ENCODE peak calls at places on chromosomes 3 and 15, in six cellular contexts. E, S, N, H, L and P are unnamed samples.

GRCh38 chr15:79172801-79173460 is 82.4 kb upstream of the RASGRF1 start:
- DNase-seq in E (no peak), S (no peak), N (no peak), H (no peak), L (no peak), P (no peak)

GRCh38 chr3:126269360-126269759 is 87.8 kb downstream of the KLF15 start:
- DNase-seq in E (no peak), S (no peak), N (no peak), H (no peak), L (no peak), P (no peak)

GRCh38 chr3:16066975-16067374 is 107.5 kb upstream of the GALNT15 start:
- DNase-seq in E (no peak), S (no peak), N (peak; percentile 98), H (no peak), L (no peak), P (peak; percentile 59)

GRCh38 chr3:44554626-44555592 is at the start of gene ZKSCAN7:
- DNase-seq in E (peak; percentile 78), S (peak; percentile 46), N (peak; percentile 58), H (peak; percentile 27), L (peak; percentile 90), P (peak; percentile 55)

GRCh38 chr3:142501004-142501926 is 53.4 kb upstream of the XRN1 start:
- DNase-seq in E (no peak), S (no peak), N (peak; percentile 85), H (no peak), L (no peak), P (peak; percentile 73)

GRCh38 chr3:115418583-115418982 is 204.7 kb upstream of the GAP43 start:
- DNase-seq in E (no peak), S (peak; percentile 16), N (no peak), H (no peak), L (no peak), P (no peak)

GRCh38 chr15:60695713-60696522 is 217.0 kb upstream of the ICE2 start:
- DNase-seq in E (no peak), S (no peak), N (peak; percentile 10), H (no peak), L (no peak), P (peak; percentile 25)

GRCh38 chr3:197183582-197183981 is 114.8 kb downstream of the DLG1 start:
- DNase-seq in E (peak; percentile 57), S (no peak), N (no peak), H (no peak), L (no peak), P (no peak)

GRCh38 chr15:73965094-73965729 is 26.9 kb downstream of the STOML1 start:
- DNase-seq in E (no peak), S (no peak), N (no peak), H (peak; percentile 39), L (no peak), P (no peak)

GRCh38 chr15:33101036-33101435 is 93.5 kb downstream of the FMN1 start:
- DNase-seq in E (no peak), S (no peak), N (peak; percentile 49), H (no peak), L (no peak), P (no peak)

GRCh38 chr3:149016669-149017541 is 25.6 kb downstream of the GYG1 start:
- DNase-seq in E (no peak), S (no peak), N (peak; percentile 94), H (no peak), L (no peak), P (peak; percentile 92)

GRCh38 chr3:26132942-26133341 is 343.1 kb downstream of the OXSM start:
- DNase-seq in E (no peak), S (no peak), N (no peak), H (no peak), L (no peak), P (no peak)

GRCh38 chr15:57591237-57591821 is 375 bp upstream of the MYZAP start:
- DNase-seq in E (no peak), S (no peak), N (no peak), H (no peak), L (no peak), P (no peak)

GRCh38 chr15:57591822-57592367 is at the start of gene MYZAP:
- DNase-seq in E (no peak), S (peak; percentile 8), N (no peak), H (no peak), L (peak; percentile 86), P (no peak)

GRCh38 chr15:57594479-57594878 is 2.8 kb downstream of the MYZAP start:
- DNase-seq in E (no peak), S (no peak), N (no peak), H (no peak), L (no peak), P (no peak)

GRCh38 chr15:57592426-57592825 is 722 bp downstream of the MYZAP start:
- DNase-seq in E (no peak), S (no peak), N (no peak), H (no peak), L (no peak), P (no peak)

GRCh38 chr15:57592836-57593420 is 1.2 kb downstream of the MYZAP start:
- DNase-seq in E (no peak), S (no peak), N (no peak), H (no peak), L (no peak), P (no peak)
- H3K4me3 ChIP-seq in E (peak overlapping the region; percentile 62), S (no peak overlapping the region), N (no peak overlapping the region), H (no peak overlapping the region), L (peak overlapping the region; percentile 51), P (no peak overlapping the region)

GRCh38 chr3:5181479-5182141 is 5.9 kb upstream of the EDEM1 start:
- DNase-seq in E (no peak), S (no peak), N (no peak), H (no peak), L (no peak), P (no peak)
- H3K4me3 ChIP-seq in E (no peak overlapping the region), S (no peak overlapping the region), N (no peak overlapping the region), H (no peak overlapping the region), L (no peak overlapping the region), P (no peak overlapping the region)

GRCh38 chr3:184526158-184526483 is 35.5 kb upstream of the EPHB3 start:
- DNase-seq in E (no peak), S (no peak), N (no peak), H (peak; percentile 64), L (no peak), P (no peak)
- H3K4me3 ChIP-seq in E (peak overlapping the region; percentile 70), S (peak overlapping the region; percentile 65), N (no peak overlapping the region), H (peak overlapping the region; percentile 59), L (peak overlapping the region; percentile 55), P (no peak overlapping the region)

GRCh38 chr3:42900226-42900625 is 5.7 kb upstream of the ZNF662 start:
- DNase-seq in E (no peak), S (no peak), N (no peak), H (no peak), L (no peak), P (no peak)
- H3K4me3 ChIP-seq in E (no peak overlapping the region), S (no peak overlapping the region), N (no peak overlapping the region), H (no peak overlapping the region), L (no peak overlapping the region), P (no peak overlapping the region)